ENCODE peak calls at places on chromosome 19, in seven cellular contexts. F is type B pancreatic cell; D is RWPE1; O is mesothelial cell of epicardium; J is CD8-positive, alpha-beta T cell; A is psoas muscle; V is nephron progenitor cell. Z is an unnamed sample.
A peak's percentile ranks its signal among the peaks of the same experiment; 100 is the strongest.

GRCh38 chr19:17871878-17872250 is at the start of gene SLC5A5:
- DNase-seq in F (no peak), D (no peak), O (no peak), J (no peak), A (no peak), V (peak; percentile 58), Z (no peak)

GRCh38 chr19:30631035-30631375 is 258.8 kb downstream of the ZNF536 start:
- DNase-seq in F (no peak), D (no peak), O (no peak), J (no peak), A (no peak), V (no peak), Z (no peak)

GRCh38 chr19:12155324-12155723 is 1.2 kb downstream of the ZNF625 start:
- DNase-seq in F (no peak), D (no peak), O (no peak), J (no peak), A (no peak), V (no peak), Z (no peak)

GRCh38 chr19:45079063-45079910 is at the start of gene GEMIN7:
- DNase-seq in F (peak; percentile 92), D (peak; percentile 67), O (peak; percentile 64), J (peak; percentile 76), A (peak; percentile 89), V (peak; percentile 84), Z (peak; percentile 85)

GRCh38 chr19:56603829-56604228 is 8.7 kb downstream of the ZNF71 start:
- DNase-seq in F (no peak), D (no peak), O (no peak), J (no peak), A (no peak), V (no peak), Z (no peak)

GRCh38 chr19:44775676-44776240 is 1.9 kb upstream of the CBLC start:
- DNase-seq in F (no peak), D (no peak), O (no peak), J (no peak), A (no peak), V (no peak), Z (no peak)

GRCh38 chr19:34350161-34350561 is 14.8 kb upstream of the GPI start:
- DNase-seq in F (no peak), D (no peak), O (no peak), J (peak; percentile 69), A (no peak), V (no peak), Z (no peak)

GRCh38 chr19:28420731-28421550 is 792.0 kb downstream of the UQCRFS1 start:
- DNase-seq in F (no peak), D (no peak), O (no peak), J (no peak), A (no peak), V (no peak), Z (no peak)

GRCh38 chr19:15247107-15248014 is 15.1 kb upstream of the EPHX3 start:
- DNase-seq in F (no peak), D (no peak), O (no peak), J (no peak), A (no peak), V (no peak), Z (no peak)

GRCh38 chr19:42252365-42253244 is 2.3 kb downstream of the ERF start:
- DNase-seq in F (no peak), D (no peak), O (no peak), J (no peak), A (no peak), V (no peak), Z (no peak)

GRCh38 chr19:45152504-45153338 is 8.1 kb downstream of the NKPD1 start:
- DNase-seq in F (no peak), D (no peak), O (no peak), J (peak; percentile 46), A (peak; percentile 67), V (peak; percentile 41), Z (peak; percentile 36)

GRCh38 chr19:18086590-18087138 is at the start of gene IL12RB1:
- DNase-seq in F (no peak), D (no peak), O (no peak), J (peak; percentile 62), A (no peak), V (no peak), Z (peak; percentile 38)

GRCh38 chr19:47495478-47496372 is 11.7 kb upstream of the KPTN start:
- DNase-seq in F (no peak), D (no peak), O (no peak), J (no peak), A (peak; percentile 27), V (no peak), Z (no peak)

GRCh38 chr19:47493378-47494210 is 9.6 kb upstream of the KPTN start:
- DNase-seq in F (no peak), D (no peak), O (no peak), J (no peak), A (peak; percentile 39), V (no peak), Z (no peak)

GRCh38 chr19:47492571-47493377 is 8.8 kb upstream of the KPTN start:
- DNase-seq in F (no peak), D (no peak), O (no peak), J (no peak), A (peak; percentile 42), V (no peak), Z (no peak)

GRCh38 chr19:47494729-47495128 is 10.7 kb upstream of the KPTN start:
- DNase-seq in F (no peak), D (no peak), O (no peak), J (no peak), A (peak; percentile 49), V (no peak), Z (no peak)

DNA sequence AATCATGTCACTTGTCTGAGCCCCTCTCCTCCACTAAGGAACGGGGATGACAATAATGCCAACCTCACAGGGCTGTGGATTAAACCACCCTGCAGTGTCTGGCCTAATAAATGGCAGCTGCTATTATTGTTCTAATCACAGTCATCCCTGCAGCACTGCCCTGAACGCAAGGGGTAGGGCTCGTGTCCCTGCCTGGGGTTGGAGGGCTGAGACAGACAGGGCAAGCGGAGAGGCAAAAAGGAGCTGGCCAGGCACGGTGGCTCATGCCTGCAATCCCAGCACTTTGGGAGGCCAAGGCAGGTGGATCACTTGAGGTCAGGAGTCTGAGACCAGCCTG is 10.2 kb upstream of the KPTN start:
- DNase-seq in F (no peak), D (no peak), O (no peak), J (no peak), A (peak; percentile 4), V (no peak), Z (no peak)
- TF ChIP-seq CTCF in F (no peak), D (no peak), O (no peak), J (no peak), A (no peak), V (no peak), Z (no peak)

GRCh38 chr19:39809368-39809767 is 24.6 kb downstream of the DYRK1B start:
- DNase-seq in F (no peak), D (no peak), O (no peak), J (no peak), A (no peak), V (no peak), Z (no peak)

GRCh38 chr19:39811064-39811463 is 22.9 kb downstream of the DYRK1B start:
- DNase-seq in F (no peak), D (no peak), O (no peak), J (no peak), A (no peak), V (no peak), Z (no peak)

GRCh38 chr19:39807846-39808364 is 26.1 kb downstream of the DYRK1B start:
- DNase-seq in F (no peak), D (no peak), O (no peak), J (no peak), A (no peak), V (no peak), Z (no peak)

GRCh38 chr19:39813264-39813998 is 20.5 kb downstream of the DYRK1B start:
- DNase-seq in F (no peak), D (no peak), O (no peak), J (no peak), A (peak; percentile 70), V (no peak), Z (no peak)

DNA sequence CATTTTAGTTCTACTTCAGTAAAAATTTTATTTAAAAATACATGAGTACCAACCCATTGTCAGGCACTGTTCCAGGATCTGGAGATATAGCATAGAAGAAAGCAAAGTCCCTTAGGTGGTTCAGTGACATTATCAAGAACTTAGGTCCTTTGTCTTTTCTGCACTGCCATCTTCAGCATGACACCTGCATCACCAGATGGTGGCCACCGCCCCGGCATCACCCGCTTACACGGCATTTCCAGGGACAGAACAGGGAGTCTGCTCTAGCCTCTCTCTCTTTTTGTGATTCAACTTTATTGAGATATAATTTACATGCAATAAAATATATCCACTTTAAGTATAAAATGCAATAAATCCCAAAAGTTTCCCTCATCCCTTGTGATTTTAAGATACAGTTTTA is 23.5 kb downstream of the DYRK1B start:
- DNase-seq in F (peak; percentile 32), D (no peak), O (no peak), J (no peak), A (no peak), V (no peak), Z (no peak)
- TF ChIP-seq CTCF in F (no peak), D (no peak), O (no peak), J (no peak), A (no peak), V (no peak), Z (no peak)

GRCh38 chr19:50485284-50485955 is 8.8 kb upstream of the GARIN5A start:
- DNase-seq in F (no peak), D (no peak), O (no peak), J (no peak), A (peak; percentile 32), V (no peak), Z (no peak)

GRCh38 chr19:50490411-50490811 is 13.8 kb upstream of the GARIN5A start:
- DNase-seq in F (no peak), D (no peak), O (no peak), J (no peak), A (peak; percentile 52), V (no peak), Z (no peak)

GRCh38 chr19:50488795-50489194 is 12.1 kb upstream of the GARIN5A start:
- DNase-seq in F (no peak), D (no peak), O (no peak), J (no peak), A (peak; percentile 26), V (no peak), Z (no peak)

GRCh38 chr19:50489461-50490011 is 12.9 kb upstream of the GARIN5A start:
- DNase-seq in F (no peak), D (no peak), O (no peak), J (no peak), A (peak; percentile 53), V (no peak), Z (no peak)

GRCh38 chr19:50486823-50487515 is 10.3 kb upstream of the GARIN5A start:
- DNase-seq in F (no peak), D (no peak), O (no peak), J (peak; percentile 40), A (peak; percentile 74), V (no peak), Z (no peak)
- TF ChIP-seq CTCF in F (peak; percentile 77), D (peak; percentile 37), O (peak; percentile 63), J (peak; percentile 54), A (peak; percentile 56), V (peak; percentile 45), Z (no peak)

DNA sequence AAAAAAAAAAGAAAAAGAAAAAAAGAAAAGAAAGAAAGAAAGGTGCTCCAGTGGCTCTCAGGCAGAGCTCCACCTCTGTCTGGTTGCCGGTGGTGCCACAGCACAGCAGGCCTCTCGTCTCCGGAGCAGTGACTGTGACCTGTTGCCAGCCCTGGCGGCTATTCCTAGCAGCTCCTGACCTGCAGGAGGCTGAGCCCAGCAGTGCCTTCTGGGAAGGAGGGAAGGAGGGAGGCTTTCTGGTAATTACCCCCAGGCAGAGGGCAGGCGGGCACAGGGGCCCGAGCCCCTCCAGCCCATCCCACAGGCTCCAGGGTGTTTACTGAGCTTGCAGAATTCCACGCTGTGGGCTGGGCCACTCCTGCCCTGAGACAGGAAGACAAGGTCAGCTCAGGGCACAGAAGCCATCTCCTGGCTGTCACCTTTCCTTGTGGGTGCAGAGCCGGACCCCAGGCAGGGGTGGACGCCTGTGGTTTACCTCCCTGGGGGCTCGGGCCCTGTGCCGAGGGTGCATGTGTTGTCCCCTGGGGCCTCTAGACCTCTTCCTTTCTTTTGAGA is 77.9 kb downstream of the GNG7 start:
- DNase-seq in F (no peak), D (no peak), O (no peak), J (no peak), A (peak; percentile 87), V (peak; percentile 50), Z (no peak)
- TF ChIP-seq CTCF in F (peak; percentile 36), D (no peak), O (no peak), J (no peak), A (no peak), V (no peak), Z (no peak)